ENCODE peak calls at places on chromosomes 13 and 19, in ten cellular contexts. F is psoas muscle; A is dorsolateral prefrontal cortex; N is left ventricle myocardium inferior; L is colonic mucosa; M is WERI-Rb-1; C is pancreas; Y is CD4-positive, CD25-positive, alpha-beta regulatory T cell; E is tibial artery; D is OCI-LY7. G is an unnamed sample.

GRCh38 chr13:24340608-24340955 is 31.2 kb downstream of the C1QTNF9 start:
- DNase-seq in A (no peak), Y (no peak), M (no peak), L (no peak), N (no peak), C (peak; percentile 66), F (no peak), E (no peak), D (no peak), G (no peak)

GRCh38 chr13:31980842-31981241 is 50.7 kb upstream of the FRY start:
- DNase-seq in L (no peak), Y (no peak), C (no peak), D (no peak), E (no peak), A (no peak), N (no peak), M (no peak), F (no peak), G (no peak)

GRCh38 chr19:51727349-51727880 is 3.6 kb upstream of the HAS1 start:
- DNase-seq in F (no peak), C (no peak), D (no peak), A (no peak), Y (no peak), M (no peak), L (no peak), N (no peak), E (no peak), G (no peak)

GRCh38 chr13:19680751-19681150 is 47.3 kb downstream of the MPHOSPH8 start:
- DNase-seq in A (no peak), F (no peak), Y (no peak), C (no peak), E (no peak), D (no peak), M (no peak), N (no peak), L (no peak), G (no peak)

GRCh38 chr13:28392896-28393295 is 102.0 kb downstream of the FLT1 start:
- DNase-seq in L (no peak), E (no peak), A (no peak), N (no peak), D (no peak), Y (no peak), C (no peak), F (no peak), M (no peak), G (no peak)

GRCh38 chr13:101649490-101650126 is 197.1 kb downstream of the ITGBL1 start:
- DNase-seq in Y (no peak), M (no peak), N (no peak), C (no peak), L (no peak), F (no peak), E (no peak), D (no peak), A (no peak), G (no peak)

GRCh38 chr13:61612192-61612591 is 196.5 kb upstream of the PCDH20 start:
- DNase-seq in L (no peak), A (no peak), F (no peak), C (no peak), D (no peak), N (no peak), Y (no peak), E (no peak), M (no peak), G (no peak)

GRCh38 chr13:110442946-110443632 is 118.4 kb downstream of the RAB20 start:
- DNase-seq in A (no peak), N (no peak), D (no peak), Y (no peak), E (no peak), F (no peak), L (no peak), M (no peak), C (no peak), G (no peak)

GRCh38 chr13:50125306-50125555 is 110.0 kb downstream of the KCNRG start:
- DNase-seq in F (no peak), L (no peak), A (no peak), N (no peak), C (no peak), E (no peak), D (no peak), Y (no peak), M (no peak), G (no peak)

GRCh38 chr19:8145969-8146368 is 3.4 kb downstream of the FBN3 start:
- DNase-seq in Y (no peak), C (peak; percentile 89), E (no peak), M (peak; percentile 73), F (no peak), A (no peak), N (no peak), L (no peak), D (peak; percentile 27), G (no peak)

GRCh38 chr13:35988648-35989081 is 142.5 kb downstream of the DCLK1 start:
- DNase-seq in D (no peak), M (no peak), C (no peak), E (no peak), L (no peak), Y (no peak), F (no peak), A (no peak), N (no peak), G (no peak)

GRCh38 chr19:56271096-56271495 is 1.5 kb upstream of the EDDM13 start:
- DNase-seq in Y (no peak), M (no peak), L (no peak), E (no peak), D (no peak), A (no peak), F (no peak), C (no peak), N (no peak), G (no peak)

GRCh38 chr19:56269348-56269747 is 3.2 kb upstream of the EDDM13 start:
- DNase-seq in C (no peak), M (peak; percentile 31), D (no peak), L (no peak), Y (no peak), F (no peak), N (no peak), A (no peak), E (no peak), G (no peak)

GRCh38 chr19:56270676-56271075 is 1.9 kb upstream of the EDDM13 start:
- DNase-seq in C (no peak), D (no peak), E (no peak), L (no peak), M (no peak), F (no peak), N (no peak), Y (no peak), A (no peak), G (no peak)

GRCh38 chr19:56273563-56274117 is 1.1 kb downstream of the EDDM13 start:
- DNase-seq in C (no peak), L (no peak), Y (no peak), F (no peak), A (no peak), M (no peak), N (no peak), E (no peak), D (no peak), G (no peak)

DNA sequence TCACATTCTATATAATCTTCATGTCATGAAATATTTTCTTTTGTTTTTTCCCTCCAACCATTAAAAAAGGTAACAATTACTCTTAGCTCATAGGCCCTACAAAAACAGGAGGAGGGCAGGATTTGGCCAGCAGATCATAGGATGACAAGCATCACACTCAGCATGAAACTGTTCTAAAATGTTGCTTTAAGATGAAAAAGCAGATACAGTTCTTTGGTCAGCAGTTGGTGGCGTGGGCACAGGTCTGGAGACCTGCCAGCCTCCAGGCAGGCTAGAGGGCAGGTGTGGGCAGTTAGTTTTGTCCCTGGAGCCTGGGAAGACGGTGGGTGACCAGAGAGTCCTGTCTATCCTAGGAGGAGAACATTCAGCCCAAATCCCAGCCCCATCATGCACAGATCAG is at the start of gene EDDM13:
- DNase-seq in M (no peak), Y (no peak), D (no peak), E (no peak), A (no peak), N (no peak), C (no peak), L (no peak), F (no peak), G (no peak)
- H3K27ac ChIP-seq in M (no peak within 1 kb of the TSS), Y (no peak within 1 kb of the TSS), D (no peak within 1 kb of the TSS), E (no peak within 1 kb of the TSS), A (no peak within 1 kb of the TSS), N (no peak within 1 kb of the TSS), C (no peak within 1 kb of the TSS), L (no peak within 1 kb of the TSS), F (no peak within 1 kb of the TSS), G (no peak within 1 kb of the TSS)

GRCh38 chr13:74287672-74288169 is 153.5 kb upstream of the KLF12 start:
- DNase-seq in L (peak; percentile 79), D (peak; percentile 88), C (peak; percentile 78), Y (peak; percentile 86), M (no peak), N (peak; percentile 71), E (peak; percentile 76), A (peak; percentile 79), F (peak; percentile 71), G (peak; percentile 94)
- H3K4me3 ChIP-seq in L (no peak overlapping the region), D (peak overlapping the region; percentile 55), C (no peak overlapping the region), Y (peak overlapping the region; percentile 83), M (no peak overlapping the region), N (peak overlapping the region; percentile 54), E (peak overlapping the region; percentile 6), A (peak overlapping the region; percentile 37), F (peak overlapping the region; percentile 40), G (peak overlapping the region; percentile 39)

GRCh38 chr19:18046066-18046718 is 38.2 kb downstream of the ARRDC2 start:
- DNase-seq in C (no peak), E (no peak), F (peak; percentile 51), M (peak; percentile 27), Y (no peak), N (no peak), L (no peak), A (no peak), D (no peak), G (peak; percentile 38)

GRCh38 chr19:18041054-18041453 is 33.1 kb downstream of the ARRDC2 start:
- DNase-seq in N (no peak), M (no peak), C (no peak), F (no peak), Y (no peak), L (no peak), E (no peak), D (no peak), A (no peak), G (no peak)

GRCh38 chr19:18049390-18049789 is 37.3 kb downstream of the IL12RB1 start:
- DNase-seq in C (peak; percentile 88), E (peak; percentile 90), N (peak; percentile 96), Y (no peak), F (peak; percentile 92), L (peak; percentile 82), M (no peak), A (peak; percentile 66), D (no peak), G (peak; percentile 99)

GRCh38 chr19:18045307-18046013 is 37.5 kb downstream of the ARRDC2 start:
- DNase-seq in D (peak; percentile 34), L (no peak), M (no peak), E (no peak), C (no peak), N (no peak), A (no peak), F (no peak), Y (no peak), G (no peak)

GRCh38 chr19:18044825-18045304 is 36.9 kb downstream of the ARRDC2 start:
- DNase-seq in A (peak; percentile 68), N (peak; percentile 74), Y (peak; percentile 78), D (peak; percentile 96), E (peak; percentile 78), F (peak; percentile 72), L (peak; percentile 89), M (peak; percentile 96), C (peak; percentile 83), G (peak; percentile 90)
- H3K27ac ChIP-seq in A (no peak overlapping the region), N (peak overlapping the region; percentile 88), Y (peak overlapping the region; percentile 68), D (peak overlapping the region; percentile 88), E (peak overlapping the region; percentile 79), F (peak overlapping the region; percentile 90), L (peak overlapping the region; percentile 85), M (peak overlapping the region; percentile 94), C (peak overlapping the region; percentile 65), G (peak overlapping the region; percentile 80)

GRCh38 chr19:15902254-15902653 is 4.4 kb upstream of the CYP4F2 start:
- DNase-seq in Y (no peak), F (no peak), C (no peak), M (no peak), N (no peak), L (no peak), E (no peak), A (no peak), D (no peak), G (no peak)
- H3K4me3 ChIP-seq in Y (no peak overlapping the region), F (no peak overlapping the region), C (no peak overlapping the region), M (no peak overlapping the region), N (no peak overlapping the region), L (no peak overlapping the region), E (no peak overlapping the region), A (no peak overlapping the region), D (no peak overlapping the region), G (no peak overlapping the region)